ENCODE peak calls at places on chromosome 20, in seven cellular contexts. G is neuronal stem cell; A is naive thymus-derived CD4-positive, alpha-beta T cell; M is adrenal gland; S is A549; Z is cardiac muscle cell; Y is GM23338. D is an unnamed sample.

GRCh38 chr20:46411637-46412036 is 5.2 kb upstream of the ELMO2 start:
- DNase-seq in G (no peak), Y (no peak), M (no peak), S (no peak), Z (no peak), A (no peak), D (no peak)

GRCh38 chr20:15155848-15156401 is 818.5 kb upstream of the FLRT3 start:
- DNase-seq in G (no peak), M (no peak), S (no peak), A (no peak), Y (no peak), Z (no peak), D (no peak)

GRCh38 chr20:63082308-63082938 is 75.7 kb upstream of the BHLHE23 start:
- DNase-seq in Y (peak; percentile 86), M (peak; percentile 19), S (no peak), Z (peak; percentile 84), G (peak; percentile 61), A (peak; percentile 26), D (no peak)

GRCh38 chr20:57400821-57401564 is 9.8 kb downstream of the RBM38 start:
- DNase-seq in S (no peak), G (no peak), A (no peak), M (no peak), Y (no peak), Z (no peak), D (no peak)

GRCh38 chr20:11901127-11901526 is 16.6 kb upstream of the BTBD3 start:
- DNase-seq in A (no peak), G (no peak), S (no peak), Z (no peak), Y (peak; percentile 20), M (no peak), D (peak; percentile 68)

GRCh38 chr20:39464238-39464637 is 502.1 kb downstream of the DHX35 start:
- DNase-seq in S (no peak), Y (no peak), A (no peak), G (no peak), Z (no peak), M (no peak), D (no peak)

GRCh38 chr20:40197744-40198143 is 491.3 kb downstream of the MAFB start:
- DNase-seq in M (no peak), G (no peak), Y (no peak), Z (no peak), S (no peak), A (no peak), D (no peak)

GRCh38 chr20:549720-550496 is 6.3 kb upstream of the CSNK2A1 start:
- DNase-seq in M (no peak), Z (no peak), A (no peak), Y (no peak), G (no peak), S (no peak), D (no peak)

GRCh38 chr20:13426870-13427269 is 205.8 kb downstream of the ISM1 start:
- DNase-seq in G (no peak), M (no peak), Z (no peak), S (no peak), A (no peak), Y (no peak), D (no peak)

GRCh38 chr20:1840865-1841553 is 54.2 kb upstream of the SIRPA start:
- DNase-seq in Y (no peak), M (no peak), S (no peak), G (no peak), Z (no peak), A (no peak), D (no peak)

GRCh38 chr20:14569631-14570030 is 232.2 kb upstream of the FLRT3 start:
- DNase-seq in S (no peak), G (no peak), M (no peak), Z (no peak), Y (no peak), A (no peak), D (no peak)

GRCh38 chr20:43528258-43528875 is 20.9 kb downstream of the L3MBTL1 start:
- DNase-seq in Y (no peak), S (no peak), G (no peak), Z (no peak), M (no peak), A (no peak), D (no peak)

GRCh38 chr20:59223750-59224149 is 60.1 kb downstream of the ZNF831 start:
- DNase-seq in G (no peak), M (no peak), A (no peak), Z (no peak), Y (no peak), S (no peak), D (no peak)

GRCh38 chr20:58147628-58148370 is 80.7 kb downstream of the ANKRD60 start:
- DNase-seq in M (no peak), G (no peak), S (no peak), Y (peak; percentile 47), A (no peak), Z (no peak), D (no peak)

GRCh38 chr20:15708984-15709598 is 864.2 kb downstream of the KIF16B start:
- DNase-seq in Y (peak; percentile 85), M (peak; percentile 61), S (peak; percentile 59), A (no peak), G (no peak), Z (peak; percentile 47), D (no peak)

GRCh38 chr20:58838174-58838573 is 12.5 kb downstream of the GNAS-AS1 start:
- DNase-seq in Z (no peak), G (no peak), A (no peak), Y (no peak), M (no peak), S (no peak), D (no peak)

GRCh38 chr20:33370296-33370695 is 31.0 kb downstream of the CDK5RAP1 start:
- DNase-seq in A (peak; percentile 63), M (peak; percentile 23), Z (no peak), S (no peak), G (no peak), Y (no peak), D (no peak)

GRCh38 chr20:61257596-61257995 is 5.5 kb downstream of the CDH4 start:
- DNase-seq in Z (no peak), A (no peak), S (no peak), Y (no peak), M (no peak), G (no peak), D (no peak)

GRCh38 chr20:23583526-23583925 is 15.2 kb upstream of the CST9L start:
- DNase-seq in M (no peak), S (no peak), Y (peak; percentile 11), Z (no peak), A (no peak), G (no peak), D (no peak)

GRCh38 chr20:57613481-57613921 is 6.7 kb downstream of the ZBP1 start:
- DNase-seq in S (no peak), Y (no peak), A (no peak), Z (no peak), G (no peak), M (no peak), D (no peak)

GRCh38 chr20:4569882-4570281 is 151.8 kb upstream of the PRND start:
- DNase-seq in A (no peak), Z (no peak), S (no peak), Y (no peak), G (no peak), M (no peak), D (no peak)

GRCh38 chr20:21432911-21433310 is 35.6 kb upstream of the NKX2-4 start:
- DNase-seq in Z (no peak), G (no peak), Y (no peak), M (no peak), S (no peak), A (no peak), D (peak; percentile 16)

DNA sequence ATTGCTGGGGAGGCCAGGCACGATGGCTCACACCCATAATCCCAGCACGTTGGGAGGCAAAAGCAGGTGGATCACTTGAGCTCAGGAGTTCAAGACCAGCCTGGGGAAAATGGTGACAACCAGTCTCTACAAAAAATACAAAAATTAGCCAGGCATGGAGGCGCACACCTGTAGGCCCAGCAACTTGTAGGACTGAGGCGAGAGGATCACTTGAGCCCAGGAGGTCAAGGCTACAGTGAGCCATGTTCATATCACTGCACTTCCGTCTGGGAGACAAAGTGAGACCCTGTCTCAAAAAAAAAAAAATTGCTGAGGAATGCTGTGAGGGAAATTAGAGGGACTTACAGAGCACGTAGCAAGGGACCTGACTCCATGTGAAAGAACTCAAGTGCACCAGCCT is 40.8 kb upstream of the ID1 start:
- DNase-seq in Y (no peak), G (no peak), M (no peak), S (no peak), A (no peak), Z (no peak), D (no peak)
- H3K4me1 ChIP-seq in Y (peaks cover 47% of the 10 kb centered on the region), G (no peaks in the 10 kb centered on the region), M (peaks cover 26% of the 10 kb centered on the region), S (peaks cover 80% of the 10 kb centered on the region), A (peaks cover 6% of the 10 kb centered on the region), Z (peaks cover 11% of the 10 kb centered on the region), D (peaks cover 40% of the 10 kb centered on the region)

GRCh38 chr20:20210943-20211273 is 157.0 kb upstream of the INSM1 start:
- DNase-seq in Y (no peak), S (no peak), Z (no peak), M (no peak), A (no peak), G (no peak), D (no peak)
- H3K4me1 ChIP-seq in Y (peaks cover 10% of the 10 kb centered on the region), S (no peaks in the 10 kb centered on the region), Z (peaks cover 5% of the 10 kb centered on the region), M (no peaks in the 10 kb centered on the region), A (no peaks in the 10 kb centered on the region), G (peaks cover 27% of the 10 kb centered on the region), D (no peaks in the 10 kb centered on the region)

GRCh38 chr20:48766205-48766604 is 61.6 kb downstream of the PREX1 start:
- DNase-seq in M (no peak), Y (no peak), Z (no peak), G (no peak), S (no peak), A (no peak), D (no peak)

GRCh38 chr20:48763183-48764030 is 64.4 kb downstream of the PREX1 start:
- DNase-seq in Z (no peak), Y (peak; percentile 17), G (peak; percentile 48), A (no peak), M (no peak), S (no peak), D (peak; percentile 77)

GRCh38 chr20:48767269-48767960 is 60.4 kb downstream of the PREX1 start:
- DNase-seq in G (no peak), Y (no peak), S (no peak), A (no peak), M (no peak), Z (no peak), D (no peak)

GRCh38 chr20:48761914-48762313 is 65.9 kb downstream of the PREX1 start:
- DNase-seq in M (no peak), Z (no peak), Y (no peak), G (no peak), A (no peak), S (no peak), D (no peak)

GRCh38 chr20:48765359-48765758 is 62.4 kb downstream of the PREX1 start:
- DNase-seq in S (no peak), M (no peak), Y (no peak), G (no peak), A (no peak), Z (no peak), D (no peak)
- H3K4me1 ChIP-seq in S (peaks cover 6% of the 10 kb centered on the region), M (peaks cover 13% of the 10 kb centered on the region), Y (peaks cover 9% of the 10 kb centered on the region), G (peaks cover 23% of the 10 kb centered on the region), A (peaks cover 45% of the 10 kb centered on the region), Z (no peaks in the 10 kb centered on the region), D (peaks cover 26% of the 10 kb centered on the region)

DNA sequence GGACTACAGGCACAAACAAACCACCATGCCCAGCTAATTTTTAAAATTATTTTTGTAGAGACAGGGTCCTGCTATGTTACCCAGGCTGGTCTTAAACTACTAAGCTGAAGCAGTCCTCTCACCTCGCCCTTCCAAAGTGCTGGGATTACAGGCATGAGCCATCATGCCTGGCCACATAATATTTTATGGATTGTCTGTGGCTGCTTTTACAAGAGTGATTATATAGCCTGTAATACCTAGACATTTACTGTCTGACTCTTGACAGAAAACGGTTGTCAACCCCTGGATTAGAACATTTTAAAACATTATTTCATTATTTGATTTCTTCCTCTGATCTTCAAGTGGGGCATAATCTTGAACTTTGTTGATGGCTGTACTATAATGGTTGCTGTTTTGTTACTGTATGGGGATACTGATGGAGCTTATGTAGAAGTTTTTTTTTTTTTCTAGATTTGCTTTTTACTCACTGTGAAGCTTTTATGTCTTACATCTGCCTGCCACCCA is 14.3 kb downstream of the PARD6B start:
- DNase-seq in M (no peak), A (no peak), S (no peak), Y (no peak), G (no peak), Z (no peak), D (no peak)
- H3K4me1 ChIP-seq in M (peaks cover 15% of the 10 kb centered on the region), A (no peaks in the 10 kb centered on the region), S (peaks cover 80% of the 10 kb centered on the region), Y (peaks cover 19% of the 10 kb centered on the region), G (peaks cover 11% of the 10 kb centered on the region), Z (peaks cover 56% of the 10 kb centered on the region), D (peaks cover 53% of the 10 kb centered on the region)